ENCODE peak calls at places on chromosomes 16 and 17, in nine cellular contexts. Q is tibial nerve; X is GM23338; H is colonic mucosa; L is left ventricle myocardium inferior; R is transverse colon; O is CD4-positive, alpha-beta memory T cell; D is adrenal gland; I is Panc1. W is an unnamed sample. For H3K4me1, the result is how much of the 10 kb centered on the place peaks cover.

GRCh38 chr16:52976539-52977167 is 76.0 kb downstream of the CHD9NB start:
- DNase-seq in Q (peak), X (peak), H (no peak), L (no peak), R (no peak), O (peak), D (no peak), I (no peak), W (no peak)

GRCh38 chr16:8631818-8632217 is 10.3 kb downstream of the METTL22 start:
- DNase-seq in Q (no peak), X (no peak), H (no peak), L (no peak), R (no peak), O (no peak), D (no peak), I (no peak), W (no peak)

GRCh38 chr17:208429-208828 is 27.0 kb upstream of the DOC2B start:
- DNase-seq in Q (no peak), X (no peak), H (peak), L (no peak), R (peak), O (no peak), D (no peak), I (no peak), W (no peak)

GRCh38 chr16:50534958-50535357 is 13.2 kb upstream of the NKD1 start:
- DNase-seq in Q (no peak), X (no peak), H (no peak), L (no peak), R (no peak), O (no peak), D (no peak), I (no peak), W (no peak)

GRCh38 chr17:28663723-28664122 is 1.7 kb downstream of the SUPT6H start:
- DNase-seq in Q (no peak), X (no peak), H (no peak), L (no peak), R (no peak), O (no peak), D (no peak), I (no peak), W (no peak)

GRCh38 chr16:81888520-81889394 is 109.7 kb downstream of the PLCG2 start:
- DNase-seq in Q (no peak), X (no peak), H (no peak), L (no peak), R (no peak), O (no peak), D (no peak), I (no peak), W (peak)

GRCh38 chr16:8867483-8868271 is 1.1 kb downstream of the CARHSP1 start:
- DNase-seq in Q (peak), X (no peak), H (peak), L (peak), R (peak), O (peak), D (peak), I (no peak), W (peak)

GRCh38 chr17:46106966-46107644 is 86.1 kb downstream of the KANSL1 start:
- DNase-seq in Q (no peak), X (peak), H (no peak), L (no peak), R (no peak), O (no peak), D (no peak), I (no peak), W (no peak)

GRCh38 chr16:75486014-75486404 is 9.2 kb downstream of the CHST6 start:
- DNase-seq in Q (no peak), X (no peak), H (peak), L (no peak), R (peak), O (no peak), D (no peak), I (no peak), W (no peak)

GRCh38 chr17:5413682-5414081 is 5.8 kb downstream of the NUP88 start:
- DNase-seq in Q (no peak), X (no peak), H (peak), L (no peak), R (no peak), O (no peak), D (no peak), I (peak), W (no peak)

GRCh38 chr16:71658771-71659170 is 32.8 kb downstream of the MARVELD3 start:
- DNase-seq in Q (no peak), X (no peak), H (no peak), L (no peak), R (peak), O (no peak), D (no peak), I (no peak), W (no peak)

GRCh38 chr16:86865866-86866675 is 287.7 kb downstream of the FOXL1 start:
- DNase-seq in Q (no peak), X (no peak), H (no peak), L (peak), R (no peak), O (no peak), D (no peak), I (no peak), W (no peak)

GRCh38 chr17:82875418-82875856 is 35.6 kb upstream of the ZNF750 start:
- DNase-seq in Q (no peak), X (peak), H (no peak), L (no peak), R (no peak), O (no peak), D (no peak), I (no peak), W (no peak)

GRCh38 chr16:81713295-81713772 is 65.8 kb upstream of the PLCG2 start:
- DNase-seq in Q (no peak), X (peak), H (no peak), L (no peak), R (no peak), O (no peak), D (no peak), I (no peak), W (no peak)

DNA sequence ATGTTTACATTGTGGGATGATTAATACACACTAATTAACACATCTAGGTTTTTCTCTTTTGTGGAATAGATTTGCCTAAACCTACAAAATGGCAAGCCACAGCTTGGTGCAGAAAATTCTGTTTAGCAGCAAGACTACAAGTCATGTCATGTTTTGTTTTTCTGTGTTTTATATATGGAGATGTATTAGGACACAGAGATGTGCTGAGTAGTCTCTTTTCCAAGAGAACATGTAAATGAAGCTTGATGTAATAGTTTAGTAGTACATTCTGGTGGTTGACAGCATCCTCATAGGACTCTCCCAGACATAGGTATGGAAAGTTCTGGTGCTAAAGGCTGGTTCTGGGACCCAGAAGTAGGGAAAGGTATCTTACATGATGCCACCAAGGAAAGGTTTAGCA is 1345.4 kb downstream of the CDH11 start:
- DNase-seq in Q (no peak), X (no peak), H (no peak), L (no peak), R (no peak), O (no peak), D (no peak), I (no peak), W (no peak)
- H3K4me1 ChIP-seq in Q (under half), X (under half), H (under half), L (under half), R (under half), O (under half), D (under half), I (under half), W (under half)

DNA sequence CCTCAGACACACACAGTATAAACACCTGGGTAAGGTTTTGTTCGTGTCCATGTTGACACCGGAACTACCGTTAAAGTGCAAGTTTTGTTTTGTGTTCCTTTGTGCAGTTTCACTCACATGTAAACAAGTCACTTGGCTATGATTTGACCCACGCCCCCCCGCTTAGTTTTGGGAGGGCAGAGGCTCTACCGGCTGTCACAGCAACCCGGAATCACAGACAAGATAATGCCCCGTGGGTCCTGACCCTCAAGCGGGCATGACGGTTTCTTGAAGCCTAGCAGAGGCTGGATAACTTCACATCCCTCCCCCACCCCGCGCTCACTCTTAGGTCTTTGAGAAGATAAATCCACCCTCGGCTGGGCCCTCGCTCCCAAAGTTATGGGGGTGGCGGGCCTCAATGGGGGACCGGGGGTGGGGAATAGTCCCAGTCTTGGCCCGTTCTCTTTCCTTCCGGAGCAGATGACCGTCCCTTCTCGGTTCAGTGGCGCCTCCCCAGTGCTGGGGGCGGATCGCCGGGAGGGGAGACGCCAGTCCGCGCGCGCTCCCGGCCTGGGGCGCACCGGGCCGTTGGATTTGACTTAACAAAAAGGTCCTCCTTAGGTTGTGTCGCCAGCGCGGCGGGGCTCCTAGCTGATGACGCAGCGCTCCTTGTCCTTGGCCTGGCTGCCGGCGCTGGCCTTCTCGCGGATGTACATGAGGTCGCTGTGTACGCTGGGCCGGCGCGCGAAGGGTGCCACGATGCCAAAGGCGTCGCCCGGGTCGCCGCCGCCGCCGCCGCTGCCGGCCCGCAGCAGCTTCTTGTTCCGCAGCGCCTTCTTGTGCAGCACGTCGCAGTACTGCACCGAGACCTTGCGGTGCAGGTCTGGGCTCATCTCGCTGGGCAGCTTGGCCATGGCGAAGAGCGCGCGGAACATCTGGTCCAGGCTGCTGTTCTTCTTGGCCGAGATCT is 1.4 kb downstream of the RASD1 start:
- DNase-seq in Q (peak), X (peak), H (peak), L (peak), R (peak), O (peak), D (peak), I (no peak), W (peak)
- H3K4me3 ChIP-seq in Q (peak), X (peak), H (peak), L (peak), R (peak), O (no peak), D (peak), I (peak), W (peak)

GRCh38 chr16:84205976-84206691 is 15.2 kb downstream of the ADAD2 start:
- DNase-seq in Q (no peak), X (no peak), H (no peak), L (no peak), R (no peak), O (no peak), D (no peak), I (no peak), W (no peak)
- H3K27ac ChIP-seq in Q (no peak), X (no peak), H (no peak), L (no peak), R (no peak), O (no peak), D (no peak), I (no peak), W (no peak)

GRCh38 chr16:5302372-5303114 is 204.9 kb upstream of the EEF2KMT start:
- DNase-seq in Q (no peak), X (no peak), H (no peak), L (no peak), R (no peak), O (no peak), D (no peak), I (no peak), W (no peak)
- H3K4me1 ChIP-seq in Q (under half), X (under half), H (under half), L (under half), R (under half), O (under half), D (under half), I (under half), W (under half)

GRCh38 chr17:60604686-60605334 is 4.8 kb downstream of the PPM1D start:
- DNase-seq in Q (no peak), X (no peak), H (no peak), L (no peak), R (no peak), O (no peak), D (peak), I (no peak), W (no peak)
- H3K4me3 ChIP-seq in Q (no peak), X (no peak), H (no peak), L (no peak), R (no peak), O (no peak), D (no peak), I (no peak), W (no peak)

GRCh38 chr17:17018612-17019429 is 23.4 kb upstream of the MPRIP start:
- DNase-seq in Q (no peak), X (no peak), H (no peak), L (peak), R (peak), O (no peak), D (no peak), I (no peak), W (no peak)
- H3K27ac ChIP-seq in Q (peak), X (no peak), H (no peak), L (no peak), R (no peak), O (no peak), D (no peak), I (no peak), W (no peak)

DNA sequence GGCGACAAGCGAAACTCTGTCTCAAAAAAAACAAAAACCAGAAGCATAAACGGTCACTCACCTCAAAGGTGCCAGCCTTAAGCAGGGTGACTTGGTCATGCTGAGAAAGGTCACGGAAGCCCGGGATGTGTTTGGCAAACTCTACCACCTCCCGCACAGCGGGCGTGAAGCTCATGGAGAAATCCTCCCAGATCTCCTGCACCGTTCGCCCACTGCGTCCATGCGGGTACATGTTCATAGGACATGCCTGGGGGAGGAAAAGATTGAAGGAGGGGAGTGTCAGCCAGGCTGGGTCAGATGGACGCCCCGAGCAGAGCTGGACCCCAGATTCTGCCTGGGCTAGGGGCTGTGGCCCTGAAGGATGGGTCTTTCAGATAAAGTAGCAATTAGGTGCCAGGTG is 5.5 kb downstream of the NR1D1 start:
- DNase-seq in Q (no peak), X (no peak), H (no peak), L (no peak), R (no peak), O (no peak), D (no peak), I (no peak), W (no peak)
- H3K4me1 ChIP-seq in Q (under half), X (under half), H (under half), L (half or more), R (half or more), O (half or more), D (under half), I (under half), W (under half)

DNA sequence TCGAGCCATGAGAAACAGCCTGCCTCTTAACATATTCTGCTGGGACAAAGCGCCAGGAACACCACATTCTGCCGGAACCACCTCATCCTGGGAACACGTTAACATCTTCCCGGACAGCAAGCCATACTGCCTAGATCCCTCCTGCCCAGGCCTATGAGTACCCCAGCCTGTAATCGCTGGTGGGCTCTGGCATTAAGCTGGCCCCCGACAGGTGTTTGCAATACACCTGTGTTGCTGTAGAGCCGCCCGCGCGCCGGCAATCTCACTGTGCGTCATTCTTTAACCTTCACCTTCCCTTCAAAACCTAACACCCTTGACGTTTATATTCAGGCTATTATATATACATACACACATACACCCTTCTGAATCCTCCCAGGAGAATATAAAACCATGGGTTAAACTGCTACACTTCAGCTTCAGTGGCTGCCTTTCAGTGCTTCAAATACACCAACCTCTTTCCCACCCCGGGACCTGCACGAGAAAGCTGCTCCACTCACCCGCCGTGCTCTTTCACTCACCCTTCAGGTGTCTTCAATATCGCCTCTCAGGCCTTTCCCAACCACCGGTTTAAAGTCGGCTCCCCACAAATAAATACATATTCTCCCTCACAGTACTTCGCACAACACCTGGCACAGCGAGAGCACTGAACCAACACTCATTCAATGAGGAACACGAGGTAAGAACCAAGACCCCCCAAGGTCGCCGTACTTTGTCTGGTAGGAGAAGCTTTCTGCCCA is 1.0 kb upstream of the ENDOV start:
- DNase-seq in Q (no peak), X (no peak), H (no peak), L (no peak), R (no peak), O (no peak), D (no peak), I (no peak), W (no peak)
- H3K4me3 ChIP-seq in Q (peak), X (peak), H (peak), L (peak), R (peak), O (no peak), D (peak), I (peak), W (peak)

GRCh38 chr16:47037396-47037745 is 63.9 kb upstream of the DNAJA2 start:
- DNase-seq in Q (no peak), X (peak), H (peak), L (peak), R (peak), O (no peak), D (peak), I (no peak), W (peak)
- H3K27ac ChIP-seq in Q (peak), X (no peak), H (no peak), L (peak), R (peak), O (peak), D (peak), I (no peak), W (no peak)

GRCh38 chr17:14298221-14298994 is 2.5 kb upstream of the HS3ST3B1 start:
- DNase-seq in Q (no peak), X (no peak), H (no peak), L (no peak), R (no peak), O (no peak), D (no peak), I (no peak), W (peak)

GRCh38 chr17:14301279-14301760 is 439 bp downstream of the HS3ST3B1 start:
- DNase-seq in Q (no peak), X (peak), H (no peak), L (peak), R (no peak), O (no peak), D (no peak), I (no peak), W (no peak)

GRCh38 chr17:14297161-14297851 is 3.6 kb upstream of the HS3ST3B1 start:
- DNase-seq in Q (no peak), X (peak), H (no peak), L (peak), R (no peak), O (no peak), D (peak), I (no peak), W (peak)

GRCh38 chr17:14300628-14301278 is at the start of gene HS3ST3B1:
- DNase-seq in Q (peak), X (peak), H (peak), L (peak), R (peak), O (peak), D (peak), I (peak), W (peak)

GRCh38 chr17:14299261-14300093 is 1.4 kb upstream of the HS3ST3B1 start:
- DNase-seq in Q (no peak), X (peak), H (peak), L (no peak), R (peak), O (peak), D (peak), I (no peak), W (peak)
- H3K4me1 ChIP-seq in Q (under half), X (under half), H (under half), L (half or more), R (under half), O (half or more), D (under half), I (under half), W (under half)